ENCODE peak calls at places on chromosome 9, in five cellular contexts. V, H, S, P and L are unnamed samples.
A peak's percentile ranks its signal among the peaks of the same experiment; 100 is the strongest.

GRCh38 chr9:72292874-72293607 is 72.0 kb downstream of the ZFAND5 start:
- DNase-seq in H (no peak), P (no peak), S (peak; percentile 28), V (no peak), L (no peak)

GRCh38 chr9:97704327-97704677 is 7.2 kb upstream of the XPA start:
- DNase-seq in V (no peak), S (no peak), P (no peak), H (no peak), L (no peak)

GRCh38 chr9:22893196-22893843 is 446.7 kb downstream of the DMRTA1 start:
- DNase-seq in V (no peak), H (no peak), S (no peak), P (no peak), L (no peak)

GRCh38 chr9:4970970-4971641 is 14.0 kb upstream of the JAK2 start:
- DNase-seq in P (no peak), H (no peak), V (no peak), S (no peak), L (no peak)

GRCh38 chr9:117645245-117645636 is 59.0 kb upstream of the TLR4 start:
- DNase-seq in H (no peak), S (no peak), V (no peak), P (no peak), L (no peak)

GRCh38 chr9:38096238-38096805 is 27.3 kb upstream of the SHB start:
- DNase-seq in S (peak; percentile 20), V (no peak), P (no peak), H (no peak), L (no peak)

GRCh38 chr9:130356033-130356432 is 88.7 kb upstream of the ASS1 start:
- DNase-seq in P (no peak), H (no peak), V (no peak), S (no peak), L (no peak)

GRCh38 chr9:21527579-21527978 is 45.5 kb upstream of the IFNE start:
- DNase-seq in S (no peak), V (no peak), P (no peak), H (no peak), L (no peak)

GRCh38 chr9:70080481-70081119 is 37.0 kb downstream of the MAMDC2 start:
- DNase-seq in P (no peak), H (no peak), S (peak; percentile 64), V (peak; percentile 49), L (no peak)

GRCh38 chr9:16290169-16290568 is 580.3 kb downstream of the BNC2 start:
- DNase-seq in V (no peak), S (no peak), H (no peak), P (no peak), L (no peak)

GRCh38 chr9:114898741-114899140 is 31.6 kb downstream of the TNFSF8 start:
- DNase-seq in V (peak; percentile 56), H (no peak), S (no peak), P (no peak), L (no peak)

GRCh38 chr9:113454914-113455761 is 8.4 kb upstream of the RGS3 start:
- DNase-seq in P (peak; percentile 56), V (peak; percentile 70), H (no peak), S (peak; percentile 68), L (no peak)

GRCh38 chr9:16131269-16131668 is 578.4 kb downstream of the CCDC171 start:
- DNase-seq in V (no peak), P (no peak), S (no peak), H (no peak), L (no peak)

GRCh38 chr9:89507626-89508025 is 9.7 kb upstream of the SEMA4D start:
- DNase-seq in H (no peak), S (no peak), V (no peak), P (no peak), L (no peak)

GRCh38 chr9:137318976-137319375 is 16.9 kb upstream of the NRARP start:
- DNase-seq in S (peak; percentile 20), H (no peak), V (peak; percentile 84), P (peak; percentile 31), L (peak; percentile 19)

GRCh38 chr9:8845808-8846207 is 1046.2 kb upstream of the DMAC1 start:
- DNase-seq in P (no peak), S (no peak), V (no peak), H (no peak), L (no peak)

GRCh38 chr9:97502222-97502983 is 937 bp downstream of the TMOD1 start:
- DNase-seq in S (peak; percentile 31), P (peak; percentile 51), H (no peak), V (peak; percentile 57), L (no peak)

GRCh38 chr9:106668534-106668933 is 194.4 kb upstream of the ZNF462 start:
- DNase-seq in S (no peak), H (no peak), V (no peak), P (no peak), L (no peak)

GRCh38 chr9:24698864-24699518 is 153.3 kb upstream of the IZUMO3 start:
- DNase-seq in P (no peak), H (no peak), S (no peak), V (no peak), L (no peak)

GRCh38 chr9:74555015-74555414 is 57.9 kb downstream of the RORB start:
- DNase-seq in S (peak; percentile 41), H (no peak), P (no peak), V (peak; percentile 23), L (no peak)

GRCh38 chr9:28779240-28779639 is 1206.0 kb upstream of the C9orf72 start:
- DNase-seq in S (no peak), H (no peak), V (no peak), P (no peak), L (no peak)

GRCh38 chr9:127796899-127797370 is 5.7 kb upstream of the FPGS start:
- DNase-seq in P (no peak), S (no peak), H (no peak), V (no peak), L (no peak)

GRCh38 chr9:38153152-38153909 is 84.3 kb upstream of the SHB start:
- DNase-seq in V (no peak), S (peak; percentile 47), P (no peak), H (no peak), L (no peak)

GRCh38 chr9:94921072-94921471 is 194.6 kb downstream of the AOPEP start:
- DNase-seq in S (peak; percentile 32), H (no peak), P (peak; percentile 76), V (peak; percentile 37), L (no peak)

GRCh38 chr9:69743930-69744329 is 15.9 kb downstream of the PTAR1 start:
- DNase-seq in H (no peak), P (no peak), S (no peak), V (no peak), L (no peak)

GRCh38 chr9:128121924-128122808 is 5.4 kb downstream of the PTGES2 start:
- DNase-seq in H (no peak), P (no peak), S (peak; percentile 13), V (peak; percentile 20), L (no peak)

GRCh38 chr9:79300153-79300552 is 271.6 kb upstream of the TLE4 start:
- DNase-seq in V (no peak), P (no peak), S (no peak), H (no peak), L (no peak)

GRCh38 chr9:135907446-135908333 is at the start of gene CAMSAP1:
- DNase-seq in P (peak; percentile 90), H (peak; percentile 90), S (peak; percentile 95), V (peak; percentile 96), L (peak; percentile 57)

GRCh38 chr9:751137-752051 is 90.1 kb upstream of the DMRT1 start:
- DNase-seq in P (no peak), H (no peak), V (no peak), S (no peak), L (no peak)

GRCh38 chr9:116572095-116572748 is 114.9 kb upstream of the TRIM32 start:
- DNase-seq in S (peak; percentile 95), H (peak; percentile 79), V (peak; percentile 95), P (peak; percentile 92), L (peak; percentile 73)

GRCh38 chr9:89523948-89524347 is 26.0 kb upstream of the SEMA4D start:
- DNase-seq in P (no peak), S (no peak), V (no peak), H (no peak), L (no peak)

GRCh38 chr9:7075154-7075553 is 317.4 kb downstream of the KDM4C start:
- DNase-seq in S (no peak), H (no peak), P (no peak), V (no peak), L (no peak)

GRCh38 chr9:136551401-136552116 is 5.7 kb upstream of the NOTCH1 start:
- DNase-seq in V (peak; percentile 86), H (no peak), S (peak; percentile 72), P (peak; percentile 92), L (no peak)

GRCh38 chr9:85243921-85244320 is 497.8 kb downstream of the AGTPBP1 start:
- DNase-seq in P (no peak), V (no peak), S (no peak), H (no peak), L (no peak)
- TF ChIP-seq CTCF in P (no peak), V (no peak), S (no peak), H (no peak), L (no peak)

DNA sequence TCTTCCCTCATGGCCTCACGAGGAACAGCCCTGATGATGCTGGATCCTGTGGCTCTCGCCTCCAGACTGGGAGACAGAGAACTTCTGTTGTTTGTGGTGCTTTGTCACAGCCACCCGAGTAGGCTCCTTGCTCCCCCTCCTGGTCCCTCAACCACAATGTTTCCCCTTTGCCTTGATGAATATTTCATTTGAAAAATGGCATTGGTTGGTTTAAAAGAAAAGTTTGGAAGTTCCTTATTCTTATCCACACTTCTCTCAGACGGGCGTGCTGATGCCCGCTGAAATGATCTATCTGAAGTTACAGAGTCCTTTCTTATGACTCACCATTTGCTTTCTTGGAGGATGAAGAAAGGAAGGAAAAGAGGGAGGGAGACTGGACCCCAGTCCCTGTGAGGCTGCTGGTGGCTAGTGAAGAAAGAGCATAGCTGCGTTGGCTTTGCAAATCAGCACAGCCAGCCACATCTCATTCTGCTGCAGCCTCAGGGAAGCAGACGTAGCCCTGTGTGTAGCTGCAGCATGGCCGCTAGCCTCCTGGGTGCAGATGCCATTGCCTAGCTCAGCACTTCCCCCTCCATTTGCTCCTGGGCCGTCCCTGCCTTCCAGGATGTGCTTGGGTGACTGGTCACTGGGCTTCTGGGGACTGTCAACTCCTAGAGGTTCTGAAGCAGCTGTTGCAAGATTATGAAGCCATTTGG is 185.9 kb downstream of the ERCC6L2 start:
- DNase-seq in P (no peak), S (peak; percentile 63), H (peak; percentile 24), V (no peak), L (no peak)
- TF ChIP-seq CTCF in P (peak; percentile 22), S (peak; percentile 72), H (peak; percentile 58), V (peak; percentile 44), L (no peak)

DNA sequence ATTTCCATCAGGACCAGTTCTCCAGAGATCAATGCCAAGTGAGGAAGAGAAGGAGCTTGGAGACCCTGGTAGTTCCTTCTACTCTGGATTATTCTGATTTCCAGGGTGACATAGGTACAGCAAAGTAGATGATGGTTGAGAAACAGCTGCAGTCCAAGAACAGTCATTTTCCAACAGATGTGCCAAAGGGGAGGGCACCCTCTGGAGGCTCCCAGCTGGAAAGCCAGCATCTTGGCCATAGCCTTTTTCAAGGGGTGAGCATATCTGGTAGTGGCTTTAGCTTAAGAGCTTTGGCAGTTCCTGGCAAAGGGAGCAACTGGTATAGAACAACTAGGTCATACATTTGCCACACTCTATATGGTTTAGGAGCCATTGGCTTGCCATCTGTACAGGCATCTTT is 492.7 kb downstream of the RASEF start:
- DNase-seq in H (no peak), V (no peak), S (no peak), P (no peak), L (no peak)
- TF ChIP-seq CTCF in H (no peak), V (no peak), S (no peak), P (no peak), L (no peak)

DNA sequence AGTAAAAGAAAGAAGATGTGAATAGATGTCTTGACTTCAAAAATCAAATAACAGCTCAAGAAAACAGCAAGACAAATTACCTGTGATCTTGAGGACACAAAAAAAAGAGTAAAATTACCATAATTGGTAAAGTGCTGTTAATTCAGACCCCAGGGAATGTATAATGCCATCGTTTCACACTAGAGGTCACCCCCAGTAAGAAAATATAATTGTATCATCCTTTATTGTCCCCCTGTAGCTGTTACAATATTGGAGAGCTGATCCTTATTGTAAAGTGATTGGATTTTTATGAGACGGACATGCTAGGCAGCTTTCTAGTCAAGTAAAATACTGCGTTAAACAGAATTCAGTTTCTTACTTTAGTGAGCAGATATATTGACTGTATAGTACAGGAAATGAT is 377.0 kb downstream of the TLE1 start:
- DNase-seq in V (no peak), S (no peak), P (no peak), H (no peak), L (no peak)
- TF ChIP-seq CTCF in V (no peak), S (no peak), P (no peak), H (no peak), L (no peak)